ENCODE peak calls at places on chromosomes 4 and X, in four cellular contexts. Q, G, J and K are unnamed samples.

GRCh38 chr4:89404530-89404929 is 96.9 kb upstream of the GPRIN3 start:
- DNase-seq in G (no peak), J (no peak), Q (no peak), K (no peak)

GRCh38 chr4:153418581-153418980 is 47.6 kb upstream of the TMEM131L start:
- DNase-seq in G (no peak), J (peak), Q (no peak), K (no peak)

GRCh38 chr4:98929341-98930267 is 671 bp upstream of the EIF4E start:
- DNase-seq in Q (peak), G (peak), J (peak), K (no peak)

GRCh38 chrX:65668362-65669310 is 1.2 kb downstream of the MSN start:
- DNase-seq in Q (peak), G (peak), J (peak), K (peak)

GRCh38 chrX:150456466-150456865 is 93.3 kb downstream of the MAMLD1 start:
- DNase-seq in G (no peak), J (peak), Q (no peak), K (no peak)

GRCh38 chr4:52657630-52658501 is 1.2 kb downstream of the USP46 start:
- DNase-seq in Q (no peak), G (no peak), J (peak), K (peak)

GRCh38 chrX:22389544-22390243 is 117.0 kb downstream of the CBLL2 start:
- DNase-seq in Q (no peak), J (peak), G (no peak), K (no peak)

GRCh38 chr4:23924556-23924955 is 34.7 kb upstream of the PPARGC1A start:
- DNase-seq in Q (no peak), J (no peak), G (no peak), K (no peak)

GRCh38 chr4:63212075-63212474 is 1197.2 kb downstream of the TECRL start:
- DNase-seq in G (no peak), J (peak), Q (no peak), K (no peak)

GRCh38 chr4:148986951-148987350 is 544.7 kb upstream of the NR3C2 start:
- DNase-seq in G (no peak), J (no peak), Q (no peak), K (no peak)

GRCh38 chr4:78512357-78512920 is 39.1 kb upstream of the ANXA3 start:
- DNase-seq in J (peak), G (no peak), Q (no peak), K (no peak)

GRCh38 chrX:98398542-98398941 is 1514.8 kb downstream of the RPA4 start:
- DNase-seq in G (no peak), Q (no peak), J (no peak), K (no peak)

GRCh38 chr4:24722026-24722568 is 73.3 kb upstream of the SOD3 start:
- DNase-seq in J (no peak), Q (no peak), G (no peak), K (no peak)

GRCh38 chr4:189294570-189294969 is 646.1 kb upstream of the FRG1 start:
- DNase-seq in J (no peak), G (no peak), Q (no peak), K (no peak)

GRCh38 chr4:108270466-108271450 is 102.0 kb upstream of the LEF1 start:
- DNase-seq in Q (no peak), J (peak), G (no peak), K (no peak)

GRCh38 chr4:166432842-166433241 is 559.8 kb downstream of the TLL1 start:
- DNase-seq in J (no peak), G (no peak), Q (no peak), K (no peak)

GRCh38 chrX:54085666-54086065 is 41.4 kb upstream of the PHF8 start:
- DNase-seq in Q (no peak), J (no peak), G (no peak), K (no peak)

GRCh38 chr4:59960143-59960542 is 1240.0 kb upstream of the ADGRL3 start:
- DNase-seq in G (no peak), Q (no peak), J (no peak), K (no peak)

GRCh38 chr4:89755210-89755609 is 81.8 kb downstream of the SNCA start:
- DNase-seq in J (peak), G (no peak), Q (no peak), K (no peak)

GRCh38 chrX:101291204-101291603 is at the start of gene TAF7L:
- DNase-seq in Q (no peak), G (no peak), J (peak), K (no peak)

GRCh38 chr4:184942447-184943425 is 75.6 kb upstream of the HELT start:
- DNase-seq in J (peak), Q (no peak), G (no peak), K (peak)

GRCh38 chr4:2417196-2417764 is 1.2 kb downstream of the ZFYVE28 start:
- DNase-seq in J (no peak), G (no peak), Q (no peak), K (peak)

DNA sequence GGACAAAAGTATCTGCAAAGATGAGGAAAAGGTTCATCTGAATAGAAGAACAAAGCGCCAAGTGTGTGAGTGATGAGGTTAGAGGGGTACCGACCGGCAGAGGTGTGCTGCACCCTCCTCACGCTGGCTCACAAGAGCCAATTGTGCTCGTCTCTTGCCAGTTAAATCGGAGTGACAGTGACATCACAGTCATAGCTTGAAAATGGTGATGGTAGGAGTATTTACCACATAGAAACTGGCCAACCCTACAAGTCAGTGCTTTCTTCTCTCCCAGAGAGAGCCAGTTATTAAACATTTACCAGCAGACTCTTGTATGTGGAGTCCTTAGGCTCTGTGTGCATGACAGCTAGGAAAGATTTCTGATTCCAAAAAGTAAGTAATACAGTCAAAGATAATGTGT is 32.4 kb downstream of the CLDN22 start:
- DNase-seq in G (no peak), J (no peak), Q (no peak), K (no peak)
- TF ChIP-seq CTCF in G (no peak), J (no peak), Q (no peak), K (no peak)

GRCh38 chrX:134174859-134175258 is 62.1 kb upstream of the CCDC160 start:
- DNase-seq in Q (no peak), G (no peak), J (no peak), K (peak)

GRCh38 chrX:134174273-134174660 is 62.7 kb upstream of the CCDC160 start:
- DNase-seq in J (no peak), G (no peak), Q (no peak), K (no peak)

GRCh38 chrX:134173541-134174272 is 63.3 kb upstream of the CCDC160 start:
- DNase-seq in Q (peak), G (no peak), J (no peak), K (peak)

GRCh38 chrX:134171661-134172587 is 65.1 kb upstream of the CCDC160 start:
- DNase-seq in G (peak), J (peak), Q (peak), K (peak)

DNA sequence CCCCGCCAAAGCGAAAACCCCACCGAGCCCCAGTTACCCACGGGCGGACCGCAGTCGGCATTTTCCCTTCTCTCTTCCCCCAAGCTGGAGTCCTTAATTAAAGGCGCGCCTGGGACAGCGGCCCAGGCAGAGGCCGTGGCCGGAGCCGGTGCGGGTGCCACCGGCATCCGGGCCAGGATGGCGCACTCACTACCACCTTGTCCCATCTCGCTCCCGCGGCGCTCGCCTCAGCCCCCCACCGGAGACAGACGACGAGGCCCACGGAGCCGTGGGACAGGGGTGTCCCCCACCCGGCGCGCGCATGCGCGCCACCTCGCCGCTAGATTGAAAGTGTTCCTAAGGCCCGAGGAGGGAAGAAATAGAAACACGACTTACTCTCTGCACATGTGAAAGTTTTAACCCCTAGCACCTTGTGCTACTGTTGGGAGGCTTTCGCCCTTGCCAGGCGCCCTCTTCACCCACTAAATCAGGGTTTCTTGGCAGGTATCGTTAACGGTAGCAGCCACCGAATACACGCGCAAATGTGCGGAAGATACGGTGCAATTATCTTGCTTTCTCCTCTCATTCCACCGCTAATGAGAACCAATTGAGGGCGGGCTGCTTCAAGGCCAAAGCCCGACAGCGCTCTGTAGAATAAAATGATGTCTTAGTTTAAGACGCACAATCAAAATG is 64.3 kb upstream of the CCDC160 start:
- DNase-seq in G (peak), J (peak), Q (peak), K (peak)
- H3K4me3 ChIP-seq in G (peak), J (peak), Q (peak), K (peak)

GRCh38 chrX:41785685-41786084 is 61.7 kb downstream of the GPR82 start:
- DNase-seq in Q (no peak), J (no peak), G (no peak), K (no peak)
- TF ChIP-seq CTCF in Q (no peak), J (no peak), G (no peak), K (no peak)

DNA sequence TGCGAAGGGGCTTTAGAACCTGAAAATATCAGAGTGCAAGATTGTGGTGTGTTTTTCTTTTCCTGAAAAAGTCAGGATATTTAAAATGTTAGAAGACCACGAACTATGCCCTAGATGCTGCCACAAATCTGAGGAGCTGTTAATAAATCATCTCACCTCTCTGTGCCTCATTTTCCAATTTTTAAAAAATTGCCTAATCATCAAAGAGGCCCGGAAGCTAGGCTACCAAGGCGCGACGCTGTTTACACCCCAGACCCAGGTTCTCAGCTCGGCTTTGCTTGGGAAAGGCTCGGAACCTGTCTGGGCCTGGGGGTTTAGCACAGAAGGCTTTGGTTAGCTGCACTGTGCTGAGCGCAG is 409.6 kb downstream of the BCOR start:
- DNase-seq in J (no peak), Q (no peak), G (no peak), K (no peak)
- H3K4me3 ChIP-seq in J (no peak), Q (peak), G (no peak), K (no peak)

GRCh38 chrX:84205276-84205675 is 17.3 kb upstream of the RPS6KA6 start:
- DNase-seq in J (no peak), G (no peak), Q (no peak), K (no peak)
- TF ChIP-seq CTCF in J (no peak), G (no peak), Q (no peak), K (no peak)

DNA sequence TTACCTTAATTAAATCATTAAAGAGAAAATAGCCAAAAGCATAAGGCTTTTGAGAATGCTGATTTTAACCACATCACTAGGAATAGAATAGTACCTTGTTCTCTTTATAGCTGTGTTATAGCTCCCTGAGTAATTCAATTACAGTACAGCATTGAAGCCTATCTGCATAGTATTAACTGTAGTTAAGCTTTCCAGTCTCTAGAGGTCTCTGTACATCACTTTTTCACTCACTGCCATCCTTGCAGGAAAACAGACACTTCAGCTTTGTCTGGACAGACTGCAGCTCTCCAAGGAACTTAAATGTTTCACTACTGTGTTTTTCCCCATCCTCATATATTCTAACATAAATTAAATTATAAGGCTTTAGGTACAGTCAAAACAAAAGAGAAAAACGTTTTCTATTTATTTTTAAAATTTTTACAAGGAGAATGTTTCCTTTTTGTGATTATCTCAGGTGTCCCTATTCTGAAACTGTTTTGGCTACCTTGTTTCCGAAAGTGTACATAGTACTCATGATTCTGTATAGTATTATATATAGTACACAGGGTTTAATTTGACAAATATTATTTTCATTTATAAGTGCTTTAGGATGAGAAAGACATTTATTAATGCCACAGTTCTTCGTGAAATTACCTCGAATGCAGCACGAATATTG is 407.9 kb downstream of the PCDH18 start:
- DNase-seq in G (no peak), Q (no peak), J (peak), K (no peak)
- H3K4me3 ChIP-seq in G (no peak), Q (peak), J (peak), K (no peak)